ENCODE peak calls at places on chromosome 21, in ten cellular contexts. E, R, D, A, O, X, Y, U, T and I are unnamed samples.

GRCh38 chr21:33418686-33419085 is 15.5 kb downstream of the IFNGR2 start:
- DNase-seq in E (no peak), Y (no peak), O (no peak), D (no peak), T (no peak), A (peak; percentile 68), X (no peak), U (no peak), R (no peak), I (no peak)

GRCh38 chr21:21971384-21971783 is 973.2 kb downstream of the NCAM2 start:
- DNase-seq in O (no peak), R (no peak), T (no peak), E (no peak), D (no peak), U (no peak), X (no peak), A (no peak), Y (no peak), I (no peak)

GRCh38 chr21:20701235-20701634 is 297.0 kb upstream of the NCAM2 start:
- DNase-seq in O (no peak), U (no peak), X (no peak), D (no peak), A (no peak), T (no peak), E (no peak), R (no peak), Y (no peak), I (no peak)

GRCh38 chr21:36708512-36709029 is 9.7 kb downstream of the SIM2 start:
- DNase-seq in U (no peak), E (no peak), X (no peak), O (no peak), R (no peak), T (no peak), D (no peak), Y (no peak), A (no peak), I (no peak)

GRCh38 chr21:35885942-35886541 is 174.3 kb downstream of the SETD4 start:
- DNase-seq in D (no peak), O (no peak), E (no peak), A (no peak), Y (no peak), U (no peak), X (no peak), T (no peak), R (no peak), I (no peak)

GRCh38 chr21:45971487-45972352 is 9.8 kb upstream of the COL6A1 start:
- DNase-seq in T (no peak), R (no peak), E (no peak), Y (no peak), O (no peak), A (no peak), U (peak; percentile 91), D (no peak), X (no peak), I (no peak)

GRCh38 chr21:45448810-45449657 is 44.1 kb downstream of the COL18A1 start:
- DNase-seq in U (no peak), Y (no peak), E (no peak), X (no peak), T (no peak), A (no peak), R (no peak), O (no peak), D (no peak), I (no peak)

GRCh38 chr21:42983102-42983501 is 8.7 kb downstream of the PKNOX1 start:
- DNase-seq in U (no peak), R (no peak), A (no peak), T (no peak), O (no peak), D (no peak), E (no peak), X (no peak), Y (no peak), I (no peak)

GRCh38 chr21:36104306-36105300 is 30.3 kb upstream of the CBR3 start:
- DNase-seq in T (peak; percentile 45), R (no peak), E (peak; percentile 55), O (no peak), X (peak; percentile 60), U (peak; percentile 76), D (peak; percentile 26), Y (no peak), A (no peak), I (peak; percentile 31)

GRCh38 chr21:43321111-43321510 is 105.8 kb downstream of the SIK1 start:
- DNase-seq in R (no peak), X (no peak), Y (peak; percentile 48), A (no peak), D (no peak), T (no peak), U (no peak), E (no peak), O (no peak), I (no peak)

GRCh38 chr21:25565272-25566199 is 41.7 kb downstream of the MRPL39 start:
- DNase-seq in R (no peak), E (no peak), D (no peak), O (no peak), Y (no peak), T (no peak), U (no peak), X (no peak), A (no peak), I (peak; percentile 62)

GRCh38 chr21:44350773-44351481 is 2.5 kb upstream of the TRPM2 start:
- DNase-seq in D (no peak), R (no peak), Y (no peak), A (no peak), U (no peak), T (no peak), E (no peak), X (no peak), O (no peak), I (no peak)

GRCh38 chr21:44349416-44349846 is 4.0 kb upstream of the TRPM2 start:
- DNase-seq in T (no peak), A (no peak), Y (no peak), U (no peak), O (no peak), D (no peak), X (no peak), R (no peak), E (no peak), I (no peak)

GRCh38 chr21:44348861-44349260 is 4.6 kb upstream of the TRPM2 start:
- DNase-seq in E (no peak), Y (no peak), D (no peak), A (no peak), X (no peak), U (no peak), T (no peak), O (no peak), R (no peak), I (no peak)

GRCh38 chr21:44351535-44352252 is 1.7 kb upstream of the TRPM2 start:
- DNase-seq in X (no peak), A (no peak), D (no peak), E (no peak), T (no peak), Y (no peak), R (no peak), U (no peak), O (no peak), I (no peak)

DNA sequence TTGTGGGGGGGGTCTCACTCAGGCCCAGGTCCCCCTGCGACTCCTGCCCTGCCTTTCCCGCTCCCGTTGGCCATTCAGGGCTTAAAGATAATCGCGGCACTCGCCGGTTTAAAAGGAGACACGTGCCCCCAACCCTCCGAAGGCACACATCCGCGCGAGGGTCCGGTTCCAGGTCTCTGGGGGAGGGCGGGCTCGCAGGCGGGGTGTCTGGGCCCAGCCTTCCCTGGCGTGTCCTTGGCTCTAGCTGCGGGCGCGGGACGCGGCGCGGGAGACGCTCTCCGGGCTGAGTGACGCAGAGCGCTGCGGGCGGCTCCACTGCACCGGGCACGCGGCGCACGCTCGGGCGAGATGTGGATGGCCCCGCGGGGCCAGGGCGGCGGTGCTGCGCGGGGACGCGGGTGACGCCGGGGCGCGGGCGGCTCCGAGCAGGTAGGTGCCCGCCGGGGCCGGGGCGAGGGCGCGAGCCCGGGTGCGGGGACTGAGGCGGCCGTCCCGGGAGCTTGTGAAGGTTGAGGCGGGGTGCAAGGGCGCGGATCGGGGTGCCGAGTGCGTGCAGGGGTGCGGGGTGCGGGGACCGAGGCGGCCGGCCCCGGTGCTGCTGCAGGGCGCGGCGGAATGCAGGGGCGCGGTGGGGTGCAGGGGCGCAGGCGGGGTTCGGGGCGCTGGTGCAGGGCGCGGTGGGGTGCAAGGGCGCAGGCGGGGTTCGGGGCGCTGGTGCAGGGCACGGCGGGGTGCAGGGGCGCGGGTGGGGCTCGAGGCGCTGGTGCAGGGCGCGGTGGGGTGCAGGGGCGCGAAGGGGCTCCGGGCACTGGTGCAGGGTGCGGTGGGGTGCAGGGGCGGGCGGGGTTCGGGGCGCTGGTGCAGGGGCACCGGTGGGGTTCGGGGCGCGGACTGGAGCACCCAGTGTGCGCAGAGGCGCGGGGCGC is 3.3 kb upstream of the TRPM2 start:
- DNase-seq in Y (no peak), D (no peak), A (no peak), T (no peak), X (no peak), E (no peak), O (no peak), R (no peak), U (no peak), I (no peak)
- H3K4me3 ChIP-seq in Y (no peak overlapping the region), D (no peak overlapping the region), A (no peak overlapping the region), T (no peak overlapping the region), X (no peak overlapping the region), E (no peak overlapping the region), O (no peak overlapping the region), R (no peak overlapping the region), U (no peak overlapping the region), I (no peak overlapping the region)

GRCh38 chr21:28793043-28793442 is 199.6 kb downstream of the LTN1 start:
- DNase-seq in A (no peak), R (peak; percentile 31), X (peak; percentile 30), O (no peak), Y (peak; percentile 6), D (peak; percentile 40), E (no peak), T (peak; percentile 11), U (no peak), I (no peak)
- TF ChIP-seq CTCF in A (no peak), R (peak; percentile 66), X (peak; percentile 34), O (no peak), Y (no peak), D (peak; percentile 53), E (no peak), T (peak; percentile 61), U (peak; percentile 59), I (no peak)

DNA sequence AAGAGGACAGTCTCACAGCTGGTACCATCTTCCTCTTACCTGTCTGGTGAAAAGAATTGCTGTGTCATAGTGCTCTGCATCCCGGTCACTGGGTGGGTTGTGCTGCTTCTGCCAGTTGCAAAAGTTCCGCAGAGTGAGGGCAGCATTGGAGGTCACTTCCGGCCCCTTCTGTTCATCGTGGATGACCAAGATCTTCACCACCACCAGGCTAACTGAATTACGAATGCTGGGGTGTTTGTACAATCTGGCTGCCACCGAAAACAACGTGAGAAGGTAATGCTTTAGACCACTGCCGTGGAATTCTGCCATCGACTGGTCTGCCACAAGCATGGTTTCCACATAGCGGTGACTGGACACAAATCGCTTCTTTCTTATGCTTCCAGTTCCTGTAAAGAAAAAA is 2.9 kb downstream of the ADAMTS1 start:
- DNase-seq in A (no peak), X (no peak), R (no peak), D (no peak), E (no peak), O (no peak), T (peak; percentile 25), Y (no peak), U (peak; percentile 27), I (no peak)
- H3K4me3 ChIP-seq in A (no peak overlapping the region), X (no peak overlapping the region), R (peak overlapping the region; percentile 93), D (peak overlapping the region; percentile 86), E (no peak overlapping the region), O (no peak overlapping the region), T (peak overlapping the region; percentile 87), Y (no peak overlapping the region), U (peak overlapping the region; percentile 95), I (no peak overlapping the region)

GRCh38 chr21:16855164-16855667 is 657.6 kb upstream of the CXADR start:
- DNase-seq in R (no peak), U (no peak), D (no peak), A (no peak), O (no peak), X (no peak), T (no peak), Y (no peak), E (no peak), I (no peak)

GRCh38 chr21:16851054-16851453 is 661.8 kb upstream of the CXADR start:
- DNase-seq in D (no peak), R (no peak), A (no peak), X (no peak), U (no peak), E (no peak), O (no peak), T (no peak), Y (peak; percentile 2), I (no peak)
- TF ChIP-seq CTCF in D (no peak), R (no peak), A (no peak), X (no peak), U (peak; percentile 37), E (no peak), O (no peak), T (no peak), Y (no peak), I (no peak)